ENCODE peak calls at places on chromosomes 1 and 21, in four cellular contexts. Y is tibial artery, C is A549, D is DND-41. E is an unnamed sample.
A peak's percentile ranks its signal among the peaks of the same experiment; 100 is the strongest.

GRCh38 chr1:192918259-192918658 is 109.4 kb downstream of the RGS2 start:
- DNase-seq in Y (no peak), C (no peak), D (no peak), E (no peak)

GRCh38 chr1:47180603-47181094 is 9.2 kb downstream of the PDZK1IP1 start:
- DNase-seq in Y (no peak), C (no peak), D (no peak), E (no peak)

GRCh38 chr1:16187748-16188401 is 24.6 kb downstream of the ARHGEF19 start:
- DNase-seq in Y (peak; percentile 86), C (peak; percentile 78), D (peak; percentile 76), E (peak; percentile 80)

GRCh38 chr21:24941316-24942185 is 665.7 kb downstream of the MRPL39 start:
- DNase-seq in Y (no peak), C (no peak), D (no peak), E (no peak)

GRCh38 chr1:207838156-207839082 is 72.5 kb downstream of the CD34 start:
- DNase-seq in Y (peak; percentile 71), C (no peak), D (no peak), E (peak; percentile 76)

GRCh38 chr1:110309768-110310167 is 29.4 kb upstream of the RBM15 start:
- DNase-seq in Y (no peak), C (no peak), D (no peak), E (no peak)

GRCh38 chr1:27575861-27576331 is 28.0 kb downstream of the AHDC1 start:
- DNase-seq in Y (peak; percentile 93), C (peak; percentile 51), D (no peak), E (peak; percentile 86)

GRCh38 chr1:161172776-161173376 is 4.4 kb downstream of the B4GALT3 start:
- DNase-seq in Y (no peak), C (no peak), D (no peak), E (peak; percentile 68)

GRCh38 chr1:156706647-156707008 is 1.2 kb upstream of the CRABP2 start:
- DNase-seq in Y (peak; percentile 89), C (no peak), D (peak; percentile 50), E (peak; percentile 69)

GRCh38 chr21:39958731-39959130 is 91.5 kb downstream of the PCP4 start:
- DNase-seq in Y (no peak), C (no peak), D (no peak), E (no peak)

GRCh38 chr1:151047925-151048644 is 534 bp downstream of the C1orf56 start:
- DNase-seq in Y (peak; percentile 87), C (peak; percentile 83), D (peak; percentile 44), E (peak; percentile 87)

GRCh38 chr1:119046429-119047039 is 58.4 kb upstream of the TBX15 start:
- DNase-seq in Y (no peak), C (no peak), D (no peak), E (no peak)

GRCh38 chr21:45598109-45598508 is 45.4 kb upstream of the PCBP3 start:
- DNase-seq in Y (peak; percentile 13), C (no peak), D (no peak), E (no peak)

GRCh38 chr1:180236698-180237509 is 6.8 kb downstream of the LHX4 start:
- DNase-seq in Y (peak; percentile 5), C (no peak), D (no peak), E (no peak)

GRCh38 chr1:16375521-16376359 is 8.7 kb downstream of the SZRD1 start:
- DNase-seq in Y (no peak), C (no peak), D (no peak), E (no peak)

GRCh38 chr1:75937034-75937433 is 4.8 kb upstream of the ASB17 start:
- DNase-seq in Y (no peak), C (no peak), D (no peak), E (no peak)

GRCh38 chr1:8941906-8942305 is 3.8 kb upstream of the CA6 start:
- DNase-seq in Y (no peak), C (peak; percentile 35), D (no peak), E (no peak)

GRCh38 chr1:109392788-109393580 is 4.7 kb downstream of the SORT1 start:
- DNase-seq in Y (peak; percentile 83), C (peak; percentile 18), D (no peak), E (peak; percentile 86)

GRCh38 chr1:148315081-148315811 is 163.2 kb upstream of the NBPF11 start:
- DNase-seq in Y (no peak), C (no peak), D (no peak), E (no peak)

GRCh38 chr1:97145321-97145956 is 423.9 kb downstream of the PTBP2 start:
- DNase-seq in Y (no peak), C (no peak), D (no peak), E (no peak)

GRCh38 chr1:181023265-181024057 is 791 bp upstream of the STX6 start:
- DNase-seq in Y (no peak), C (no peak), D (no peak), E (no peak)

GRCh38 chr1:103267893-103268292 is 159.6 kb upstream of the COL11A1 start:
- DNase-seq in Y (no peak), C (no peak), D (no peak), E (no peak)

GRCh38 chr1:42221952-42222606 is 57.5 kb upstream of the GUCA2A start:
- DNase-seq in Y (no peak), C (peak; percentile 19), D (no peak), E (no peak)

GRCh38 chr1:74467786-74468377 is 44.5 kb downstream of the LRRC53 start:
- DNase-seq in Y (no peak), C (no peak), D (no peak), E (no peak)

GRCh38 chr1:41878911-41879310 is 39.8 kb downstream of the HIVEP3 start:
- DNase-seq in Y (no peak), C (no peak), D (no peak), E (no peak)

GRCh38 chr1:61202854-61203603 is 120.7 kb downstream of the NFIA start:
- DNase-seq in Y (no peak), C (no peak), D (no peak), E (no peak)

GRCh38 chr1:117608213-117608612 is 2.4 kb downstream of the TENT5C start:
- DNase-seq in Y (no peak), C (no peak), D (no peak), E (no peak)

GRCh38 chr1:184649500-184649899 is 105.2 kb downstream of the EDEM3 start:
- DNase-seq in Y (no peak), C (no peak), D (no peak), E (no peak)

GRCh38 chr1:162671664-162672415 is 39.6 kb downstream of the DDR2 start:
- DNase-seq in Y (no peak), C (no peak), D (no peak), E (no peak)

GRCh38 chr1:221543529-221544120 is 198.3 kb downstream of the DUSP10 start:
- DNase-seq in Y (no peak), C (peak; percentile 20), D (no peak), E (no peak)

GRCh38 chr1:8652607-8653046 is 164.8 kb downstream of the RERE start:
- DNase-seq in Y (no peak), C (no peak), D (no peak), E (no peak)

GRCh38 chr1:54053745-54054437 is 483 bp downstream of the TCEANC2 start:
- DNase-seq in Y (no peak), C (no peak), D (no peak), E (no peak)

GRCh38 chr1:1873186-1873585 is 17.7 kb downstream of the GNB1 start:
- DNase-seq in Y (no peak), C (no peak), D (no peak), E (no peak)

GRCh38 chr1:160954158-160955104 is at the start of gene ITLN2:
- DNase-seq in Y (no peak), C (peak; percentile 69), D (peak; percentile 65), E (no peak)

GRCh38 chr1:2859881-2860430 is 58.5 kb upstream of the TTC34 start:
- DNase-seq in Y (no peak), C (no peak), D (no peak), E (no peak)

DNA sequence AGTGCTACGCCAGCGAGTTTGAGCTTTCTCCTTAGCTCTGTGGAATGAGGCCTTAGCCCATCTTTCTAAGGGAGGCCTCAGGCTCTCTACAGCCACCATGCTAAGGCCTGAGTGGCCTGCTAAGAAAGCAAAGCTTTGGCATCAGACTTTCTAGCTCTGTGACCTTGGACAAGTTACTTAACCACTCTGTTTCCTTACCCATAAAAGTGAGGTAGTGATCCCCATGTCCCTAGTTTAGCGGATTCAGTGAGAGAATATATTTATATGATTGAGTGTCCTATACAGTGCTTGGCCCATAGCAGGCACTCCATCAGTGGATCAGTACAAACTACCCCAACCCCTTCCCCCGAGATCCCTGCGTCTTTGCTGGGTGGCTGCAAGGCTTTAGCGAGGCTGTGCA is 4.0 kb downstream of the POGK start:
- DNase-seq in Y (no peak), C (no peak), D (no peak), E (no peak)
- H3K4me1 ChIP-seq in Y (peaks cover 45% of the 10 kb centered on the region), C (peaks cover 15% of the 10 kb centered on the region), D (peaks cover 46% of the 10 kb centered on the region), E (peaks cover 83% of the 10 kb centered on the region)

DNA sequence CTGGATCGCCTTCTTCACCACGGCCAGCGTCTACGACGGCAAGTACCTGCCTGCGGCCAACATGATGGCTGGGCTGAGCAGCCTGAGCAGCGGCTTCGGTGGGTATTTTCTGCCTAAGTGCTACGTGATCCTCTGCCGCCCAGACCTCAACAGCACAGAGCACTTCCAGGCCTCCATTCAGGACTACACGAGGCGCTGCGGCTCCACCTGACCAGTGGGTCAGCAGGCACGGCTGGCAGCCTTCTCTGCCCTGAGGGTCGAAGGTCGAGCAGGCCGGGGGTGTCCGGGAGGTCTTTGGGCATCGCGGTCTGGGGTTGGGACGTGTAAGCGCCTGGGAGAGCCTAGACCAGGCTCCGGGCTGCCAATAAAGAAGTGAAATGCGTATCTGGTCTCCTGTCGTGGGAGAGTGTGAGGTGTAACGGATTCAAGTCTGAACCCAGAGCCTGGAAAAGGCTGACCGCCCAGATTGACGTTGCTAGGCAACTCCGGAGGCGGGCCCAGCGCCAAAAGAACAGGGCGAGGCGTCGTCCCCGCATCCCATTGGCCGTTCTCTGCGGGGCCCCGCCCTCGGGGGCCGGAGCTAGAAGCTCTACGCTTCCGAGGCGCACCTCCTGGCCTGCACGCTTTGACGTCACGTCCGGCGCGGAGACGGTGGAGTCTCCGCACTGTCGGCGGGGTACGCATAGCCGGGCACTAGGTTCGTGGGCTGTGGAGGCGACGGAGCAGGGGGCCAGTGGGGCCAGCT is at the start of gene ZBTB48:
- DNase-seq in Y (peak; percentile 100), C (peak; percentile 92), D (peak; percentile 97), E (peak; percentile 100)
- H3K4me1 ChIP-seq in Y (peaks cover 28% of the 10 kb centered on the region), C (peaks cover 25% of the 10 kb centered on the region), D (peaks cover 31% of the 10 kb centered on the region), E (peaks cover 20% of the 10 kb centered on the region)

GRCh38 chr1:23615423-23615822 is 56.1 kb upstream of the ID3 start:
- DNase-seq in Y (no peak), C (no peak), D (no peak), E (no peak)

GRCh38 chr1:23617019-23617418 is 57.7 kb upstream of the ID3 start:
- DNase-seq in Y (no peak), C (no peak), D (no peak), E (no peak)

GRCh38 chr1:23615852-23616251 is 56.6 kb upstream of the ID3 start:
- DNase-seq in Y (no peak), C (no peak), D (no peak), E (no peak)

GRCh38 chr1:23614128-23614660 is 54.9 kb upstream of the ID3 start:
- DNase-seq in Y (no peak), C (no peak), D (peak; percentile 36), E (no peak)

GRCh38 chr1:23616292-23616822 is 57.1 kb upstream of the ID3 start:
- DNase-seq in Y (no peak), C (peak; percentile 27), D (no peak), E (no peak)
- H3K4me1 ChIP-seq in Y (peaks cover 3% of the 10 kb centered on the region), C (no peaks in the 10 kb centered on the region), D (peaks cover 68% of the 10 kb centered on the region), E (no peaks in the 10 kb centered on the region)

DNA sequence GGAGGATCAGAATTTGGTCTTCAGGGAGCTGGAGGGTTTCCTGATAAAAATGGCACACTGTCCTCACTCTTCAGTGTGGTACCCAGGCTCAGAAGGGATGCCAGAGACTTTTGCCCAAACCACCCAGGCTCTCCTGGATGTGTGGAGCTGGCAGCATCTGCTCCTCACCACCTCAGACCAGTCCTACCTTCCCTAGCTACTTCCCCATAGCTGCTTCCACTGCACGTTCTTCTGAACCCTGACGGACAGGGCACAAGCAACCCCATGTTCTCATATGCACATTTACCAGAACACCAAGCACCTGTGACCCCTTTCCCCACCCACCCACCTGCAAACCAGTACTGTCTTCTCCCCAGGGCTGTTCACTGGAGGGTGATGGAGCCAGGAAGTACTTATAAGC is 4.7 kb downstream of the ADAR start:
- DNase-seq in Y (no peak), C (no peak), D (no peak), E (no peak)
- H3K4me1 ChIP-seq in Y (peaks cover 41% of the 10 kb centered on the region), C (peaks cover 17% of the 10 kb centered on the region), D (peaks cover 26% of the 10 kb centered on the region), E (peaks cover 24% of the 10 kb centered on the region)